ENCODE peak calls at places on chromosomes 3 and 15, in eight cellular contexts. F, X, C, T, D, U, O and G are unnamed samples.
A peak's percentile ranks its signal among the peaks of the same experiment; 100 is the strongest.

GRCh38 chr3:84825817-84826216 is 133.0 kb upstream of the CADM2 start:
- DNase-seq in F (no peak), X (no peak), C (no peak), T (no peak), D (no peak), U (no peak), O (no peak), G (no peak)

GRCh38 chr15:99181544-99181943 is 67.8 kb downstream of the TTC23 start:
- DNase-seq in F (no peak), X (no peak), C (no peak), T (no peak), D (no peak), U (no peak), O (no peak), G (no peak)

GRCh38 chr3:132001036-132001435 is 33.8 kb downstream of the CPNE4 start:
- DNase-seq in F (no peak), X (no peak), C (no peak), T (no peak), D (no peak), U (no peak), O (no peak), G (no peak)

GRCh38 chr3:107710851-107711250 is 188.1 kb downstream of the BBX start:
- DNase-seq in F (peak; percentile 15), X (no peak), C (no peak), T (no peak), D (no peak), U (peak; percentile 65), O (no peak), G (no peak)

GRCh38 chr15:45630958-45631691 is 3.7 kb upstream of the SQOR start:
- DNase-seq in F (peak; percentile 40), X (no peak), C (no peak), T (no peak), D (no peak), U (no peak), O (no peak), G (no peak)

GRCh38 chr3:16802382-16802781 is 82.4 kb upstream of the PLCL2 start:
- DNase-seq in F (no peak), X (no peak), C (no peak), T (no peak), D (no peak), U (no peak), O (no peak), G (no peak)

GRCh38 chr3:13546667-13547171 is 2.2 kb upstream of the FBLN2 start:
- DNase-seq in F (no peak), X (peak; percentile 79), C (no peak), T (no peak), D (no peak), U (no peak), O (peak; percentile 70), G (no peak)

GRCh38 chr15:71532994-71533393 is 277.4 kb upstream of the NR2E3 start:
- DNase-seq in F (peak; percentile 10), X (no peak), C (no peak), T (no peak), D (no peak), U (no peak), O (no peak), G (no peak)

GRCh38 chr15:77959094-77959879 is 118.2 kb downstream of the TBC1D2B start:
- DNase-seq in F (peak; percentile 63), X (peak; percentile 92), C (peak; percentile 68), T (peak; percentile 65), D (peak; percentile 68), U (peak; percentile 89), O (peak; percentile 96), G (peak; percentile 59)

GRCh38 chr15:73991260-73991659 is 835 bp downstream of the STOML1 start:
- DNase-seq in F (no peak), X (peak; percentile 89), C (no peak), T (no peak), D (no peak), U (peak; percentile 85), O (no peak), G (no peak)

GRCh38 chr15:65259367-65259781 is 27.3 kb downstream of the PARP16 start:
- DNase-seq in F (no peak), X (no peak), C (no peak), T (no peak), D (no peak), U (no peak), O (no peak), G (no peak)

GRCh38 chr3:46749129-46749528 is 31.5 kb upstream of the PRSS50 start:
- DNase-seq in F (no peak), X (no peak), C (no peak), T (no peak), D (no peak), U (no peak), O (no peak), G (no peak)

GRCh38 chr3:187027531-187027936 is 97.2 kb downstream of the ST6GAL1 start:
- DNase-seq in F (no peak), X (no peak), C (no peak), T (peak; percentile 89), D (peak; percentile 68), U (no peak), O (no peak), G (peak; percentile 96)

DNA sequence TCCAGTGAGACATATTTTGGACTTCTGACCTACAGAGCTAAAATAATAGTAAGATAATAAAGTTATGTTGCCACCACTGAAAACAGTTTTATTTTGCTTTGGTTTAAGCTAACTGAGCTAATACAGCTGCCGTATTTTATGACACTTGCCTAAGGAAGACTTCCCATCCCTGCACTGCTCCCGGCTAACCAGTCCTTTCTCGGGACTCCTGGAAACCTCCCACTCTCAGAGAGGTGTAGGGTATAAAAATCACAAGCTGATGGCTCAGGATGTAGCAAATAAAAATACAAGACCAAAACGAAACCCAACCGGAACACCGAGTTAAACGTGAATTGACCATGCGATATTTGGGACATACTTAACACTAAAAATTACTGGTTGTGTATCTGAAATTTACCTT is 448 bp upstream of the KBTBD12 start:
- DNase-seq in F (no peak), X (no peak), C (no peak), T (no peak), D (no peak), U (no peak), O (no peak), G (no peak)
- H3K27me3 ChIP-seq in F (no peaks in the 10 kb centered on the region), X (no peaks in the 10 kb centered on the region), C (no peaks in the 10 kb centered on the region), T (peaks cover 3% of the 10 kb centered on the region), D (peaks cover 28% of the 10 kb centered on the region), U (peaks cover 7% of the 10 kb centered on the region), O (peaks cover 30% of the 10 kb centered on the region), G (peaks cover 6% of the 10 kb centered on the region)

GRCh38 chr3:118168175-118168574 is 866.5 kb downstream of the IGSF11 start:
- DNase-seq in F (no peak), X (no peak), C (no peak), T (no peak), D (no peak), U (no peak), O (no peak), G (no peak)
- H3K27me3 ChIP-seq in F (no peaks in the 10 kb centered on the region), X (no peaks in the 10 kb centered on the region), C (no peaks in the 10 kb centered on the region), T (no peaks in the 10 kb centered on the region), D (no peaks in the 10 kb centered on the region), U (no peaks in the 10 kb centered on the region), O (no peaks in the 10 kb centered on the region), G (no peaks in the 10 kb centered on the region)

DNA sequence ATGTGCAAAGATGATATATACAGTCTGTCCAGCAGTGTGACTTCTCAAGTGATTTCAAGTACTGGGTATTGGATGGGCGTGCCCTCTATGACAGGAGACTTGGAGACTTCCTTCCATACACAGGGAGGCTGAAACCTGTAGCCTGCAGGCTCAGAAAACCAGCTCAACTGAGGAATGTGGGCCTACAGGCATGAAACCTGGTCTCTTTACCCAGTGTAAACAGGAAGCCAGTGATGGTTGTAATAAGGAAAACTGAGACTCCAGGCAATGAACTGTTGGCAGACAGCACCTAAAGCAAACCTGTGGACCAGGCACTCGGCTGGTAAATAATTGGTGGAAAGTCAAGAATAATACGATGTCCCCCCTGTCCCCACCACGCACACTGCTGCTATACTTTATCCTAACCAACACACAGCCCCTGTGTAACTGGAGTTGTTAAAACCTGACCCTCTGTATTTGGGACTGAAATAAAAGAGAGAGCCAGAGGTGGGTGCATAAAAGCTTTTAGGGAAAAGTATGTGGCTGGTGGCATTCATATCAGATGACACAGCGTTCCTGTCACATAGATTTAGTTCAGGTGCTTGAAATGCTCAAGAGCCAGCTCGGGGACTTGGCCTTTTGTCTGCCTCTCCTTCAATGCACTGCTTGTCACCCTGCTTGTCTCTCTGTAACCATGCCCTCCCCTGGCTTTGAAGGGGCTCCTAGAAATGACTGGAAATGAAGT is 144.7 kb downstream of the TPRG1 start:
- DNase-seq in F (no peak), X (no peak), C (no peak), T (no peak), D (no peak), U (no peak), O (no peak), G (no peak)
- H3K27me3 ChIP-seq in F (peaks cover 62% of the 10 kb centered on the region), X (no peaks in the 10 kb centered on the region), C (no peaks in the 10 kb centered on the region), T (no peaks in the 10 kb centered on the region), D (no peaks in the 10 kb centered on the region), U (no peaks in the 10 kb centered on the region), O (no peaks in the 10 kb centered on the region), G (no peaks in the 10 kb centered on the region)

GRCh38 chr3:104903064-104903463 is 463.6 kb upstream of the ALCAM start:
- DNase-seq in F (no peak), X (no peak), C (no peak), T (no peak), D (no peak), U (no peak), O (no peak), G (no peak)
- H3K27me3 ChIP-seq in F (no peaks in the 10 kb centered on the region), X (no peaks in the 10 kb centered on the region), C (no peaks in the 10 kb centered on the region), T (no peaks in the 10 kb centered on the region), D (no peaks in the 10 kb centered on the region), U (no peaks in the 10 kb centered on the region), O (no peaks in the 10 kb centered on the region), G (no peaks in the 10 kb centered on the region)

GRCh38 chr3:182713743-182714517 is 79.4 kb upstream of the ATP11B start:
- DNase-seq in F (peak; percentile 60), X (no peak), C (no peak), T (no peak), D (no peak), U (no peak), O (no peak), G (peak; percentile 39)
- H3K27me3 ChIP-seq in F (no peaks in the 10 kb centered on the region), X (no peaks in the 10 kb centered on the region), C (no peaks in the 10 kb centered on the region), T (no peaks in the 10 kb centered on the region), D (no peaks in the 10 kb centered on the region), U (no peaks in the 10 kb centered on the region), O (no peaks in the 10 kb centered on the region), G (no peaks in the 10 kb centered on the region)

GRCh38 chr3:42511196-42511595 is 8.8 kb downstream of the VIPR1 start:
- DNase-seq in F (no peak), X (no peak), C (no peak), T (no peak), D (no peak), U (no peak), O (no peak), G (no peak)
- H3K27me3 ChIP-seq in F (no peaks in the 10 kb centered on the region), X (no peaks in the 10 kb centered on the region), C (no peaks in the 10 kb centered on the region), T (no peaks in the 10 kb centered on the region), D (no peaks in the 10 kb centered on the region), U (no peaks in the 10 kb centered on the region), O (no peaks in the 10 kb centered on the region), G (no peaks in the 10 kb centered on the region)

DNA sequence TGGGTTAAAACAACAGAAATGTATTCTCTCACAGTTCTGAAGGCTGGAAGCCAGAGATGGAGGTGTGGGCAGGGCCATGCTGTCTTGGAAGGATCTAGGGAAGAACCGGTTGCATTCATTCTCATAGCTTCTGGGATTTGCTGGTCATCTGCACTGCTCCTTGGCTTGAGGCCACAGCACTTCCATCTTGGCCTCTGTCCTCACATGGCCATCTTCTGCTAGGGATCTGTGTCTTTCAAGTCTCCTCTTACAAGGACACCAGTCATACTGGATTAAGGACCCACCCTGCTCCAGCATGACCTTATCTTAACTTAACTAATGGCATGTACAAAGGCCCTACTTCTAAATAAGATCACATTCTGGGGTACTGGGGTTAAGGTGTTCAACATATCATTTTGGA is 47.7 kb downstream of the RPLP1 start:
- DNase-seq in F (no peak), X (no peak), C (no peak), T (no peak), D (no peak), U (no peak), O (no peak), G (no peak)
- H3K27me3 ChIP-seq in F (no peaks in the 10 kb centered on the region), X (no peaks in the 10 kb centered on the region), C (no peaks in the 10 kb centered on the region), T (no peaks in the 10 kb centered on the region), D (no peaks in the 10 kb centered on the region), U (no peaks in the 10 kb centered on the region), O (no peaks in the 10 kb centered on the region), G (peaks cover 2% of the 10 kb centered on the region)